ENCODE peak calls at places on chromosomes 6 and 20, in four cellular contexts. E is K562, T is HepG2, N is GM12878. W is an unnamed sample.

GRCh38 chr6:35014786-35015185 is 125.7 kb downstream of the ANKS1A start:
- DNase-seq in N (no peak), E (no peak), T (peak; percentile 61), W (peak; percentile 24)

GRCh38 chr6:156980515-156980914 is 203.3 kb downstream of the ARID1B start:
- DNase-seq in E (no peak), T (no peak), N (no peak), W (no peak)

GRCh38 chr6:17115251-17116089 is 13.6 kb downstream of the STMND1 start:
- DNase-seq in N (no peak), E (no peak), T (peak; percentile 47), W (peak; percentile 36)

GRCh38 chr6:45626087-45626891 is 248.6 kb upstream of the SUPT3H start:
- DNase-seq in T (no peak), N (no peak), E (no peak), W (no peak)

GRCh38 chr20:272718-273117 is 15.2 kb downstream of the DEFB132 start:
- DNase-seq in E (no peak), N (no peak), T (no peak), W (no peak)

GRCh38 chr6:6801002-6801329 is 212.4 kb downstream of the LY86 start:
- DNase-seq in N (no peak), T (no peak), E (no peak), W (no peak)

GRCh38 chr6:13248549-13248948 is 79.8 kb downstream of the TBC1D7 start:
- DNase-seq in E (no peak), T (no peak), N (no peak), W (no peak)

GRCh38 chr6:3209114-3210023 is 18.1 kb downstream of the TUBB2B start:
- DNase-seq in E (peak; percentile 95), T (peak; percentile 88), N (peak; percentile 60), W (no peak)

GRCh38 chr6:82022614-82023102 is 224.9 kb downstream of the IBTK start:
- DNase-seq in T (peak; percentile 39), N (no peak), E (no peak), W (peak; percentile 77)

DNA sequence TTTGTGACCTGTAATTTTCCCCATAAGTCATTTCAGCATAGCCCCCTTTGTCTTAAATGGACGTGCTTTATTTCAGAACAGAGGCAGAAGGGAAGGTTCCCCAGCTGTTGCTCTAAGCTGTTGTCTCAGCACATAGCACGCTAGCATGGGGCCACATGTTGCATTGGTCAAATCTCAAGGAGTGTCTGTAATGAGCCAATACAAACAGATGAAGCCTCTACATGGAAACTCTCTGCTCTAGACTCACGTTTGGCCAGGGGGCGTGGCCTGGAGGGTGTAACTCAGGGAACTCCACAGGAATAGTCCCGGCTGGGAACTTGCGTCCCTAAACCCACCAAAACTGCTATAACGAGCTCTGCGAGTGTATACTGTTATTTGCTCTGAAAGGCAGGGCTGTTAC is 35.2 kb upstream of the SLC22A2 start:
- DNase-seq in N (no peak), E (no peak), T (no peak), W (no peak)
- TF ChIP-seq MYC in N (no peak), E (no peak), T (no peak), W (no peak)

DNA sequence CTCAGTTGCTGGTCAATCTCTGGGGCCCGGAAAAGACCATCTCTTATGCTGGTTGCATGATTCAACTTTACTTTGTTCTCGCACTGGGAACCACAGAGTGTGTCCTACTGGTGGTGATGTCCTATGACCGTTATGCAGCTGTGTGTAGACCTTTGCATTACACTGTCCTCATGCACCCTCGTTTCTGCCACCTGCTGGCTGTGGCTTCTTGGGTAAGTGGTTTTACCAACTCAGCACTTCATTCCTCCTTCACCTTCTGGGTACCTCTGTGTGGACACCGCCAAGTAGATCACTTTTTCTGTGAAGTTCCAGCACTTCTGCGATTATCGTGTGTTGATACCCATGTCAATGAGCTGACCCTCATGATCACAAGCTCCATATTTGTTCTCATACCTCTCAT is 4.3 kb downstream of the OR2J3 start:
- DNase-seq in T (peak; percentile 31), N (no peak), E (no peak), W (no peak)
- TF ChIP-seq CTCF in T (peak; percentile 50), N (no peak), E (peak; percentile 38), W (no peak)

DNA sequence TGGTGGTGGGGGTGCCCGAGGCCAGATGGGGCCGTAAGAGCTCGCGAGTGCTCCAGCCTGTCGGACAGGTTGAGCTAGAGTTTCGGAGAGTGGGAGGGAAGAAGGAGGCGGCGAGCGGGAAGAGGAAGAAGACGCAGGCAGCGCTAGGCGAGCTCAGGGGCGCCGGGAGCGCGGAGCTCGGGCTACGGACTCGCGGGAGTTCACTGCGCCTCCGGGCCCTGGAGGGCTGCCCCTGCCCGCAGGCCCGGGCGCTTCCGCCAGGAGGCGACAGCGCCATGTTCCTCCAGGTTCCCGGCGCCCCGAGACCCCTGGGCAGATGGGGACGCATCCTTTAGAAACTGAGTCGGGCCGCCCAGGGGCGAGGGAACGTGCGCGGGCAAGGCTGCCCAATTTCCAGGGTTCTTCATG is 984 bp downstream of the TFAP2C start:
- DNase-seq in E (peak; percentile 26), T (no peak), N (no peak), W (no peak)
- H3K27me3 ChIP-seq in E (peaks cover 76% of the 10 kb centered on the region), T (peaks cover 11% of the 10 kb centered on the region), N (peaks cover 23% of the 10 kb centered on the region), W (peaks cover 73% of the 10 kb centered on the region)

DNA sequence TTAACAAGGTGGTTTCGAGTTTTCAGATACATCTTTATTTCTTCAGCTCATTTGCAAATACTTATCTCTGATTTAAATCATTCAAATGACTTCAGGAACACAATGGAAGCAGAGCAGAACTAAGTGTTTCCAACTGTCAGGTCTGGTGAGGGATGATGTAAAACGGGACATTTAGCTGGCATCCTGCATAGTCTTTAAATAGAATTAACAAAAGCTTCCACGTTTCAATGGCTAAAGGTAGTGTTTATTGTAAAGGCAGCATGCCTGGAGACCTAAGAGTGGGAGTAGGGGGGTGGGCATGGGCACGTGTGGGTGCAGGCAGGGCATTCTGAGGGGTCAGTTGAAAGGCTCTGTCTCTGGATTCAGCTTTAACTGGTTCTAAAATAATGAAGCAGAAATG is 174.8 kb downstream of the PLCB1 start:
- DNase-seq in N (no peak), T (no peak), E (no peak), W (no peak)
- TF ChIP-seq MYC in N (no peak), T (no peak), E (no peak), W (no peak)

GRCh38 chr6:53366128-53366527 is 17.4 kb upstream of the ELOVL5 start:
- DNase-seq in N (no peak), E (no peak), T (no peak), W (no peak)
- TF ChIP-seq CTCF in N (no peak), E (no peak), T (no peak), W (no peak)

GRCh38 chr20:10249822-10250221 is 31.2 kb downstream of the SNAP25 start:
- DNase-seq in E (no peak), T (no peak), N (no peak), W (no peak)
- H3K27me3 ChIP-seq in E (no peaks in the 10 kb centered on the region), T (no peaks in the 10 kb centered on the region), N (no peaks in the 10 kb centered on the region), W (no peaks in the 10 kb centered on the region)

W was measured in endothelial cell of umbilical vein.